ENCODE peak calls at places on chromosomes 1 and 21, in five cellular contexts. D, G, O, R and U are unnamed samples.

GRCh38 chr1:233245191-233245765 is 50.2 kb downstream of the PCNX2 start:
- DNase-seq in D (peak), O (no peak), G (no peak), R (no peak), U (no peak)

GRCh38 chr1:41331546-41331917 is 29.7 kb upstream of the FOXO6 start:
- DNase-seq in D (no peak), R (no peak), G (no peak), O (no peak), U (no peak)

GRCh38 chr1:202590119-202590518 is 120.1 kb downstream of the SYT2 start:
- DNase-seq in O (no peak), D (no peak), G (no peak), R (no peak), U (no peak)

GRCh38 chr1:62321438-62321837 is 2.2 kb upstream of the KANK4 start:
- DNase-seq in R (no peak), G (no peak), D (no peak), O (no peak), U (no peak)

GRCh38 chr1:244305776-244306341 is 145.8 kb downstream of the ADSS2 start:
- DNase-seq in G (no peak), D (no peak), O (no peak), R (no peak), U (no peak)

GRCh38 chr21:42124826-42125570 is 53.9 kb downstream of the UMODL1 start:
- DNase-seq in G (no peak), O (no peak), R (no peak), D (no peak), U (no peak)

GRCh38 chr1:198520524-198521254 is 19.8 kb downstream of the ATP6V1G3 start:
- DNase-seq in G (peak), R (no peak), D (no peak), O (no peak), U (no peak)

GRCh38 chr1:240314845-240315746 is 223.4 kb downstream of the FMN2 start:
- DNase-seq in R (no peak), D (no peak), O (no peak), G (no peak), U (no peak)

GRCh38 chr21:34734696-34735095 is 65.9 kb downstream of the CLIC6 start:
- DNase-seq in G (no peak), D (no peak), O (no peak), R (no peak), U (no peak)

GRCh38 chr1:91278754-91279153 is 125.9 kb downstream of the HFM1 start:
- DNase-seq in D (peak), G (no peak), R (no peak), O (no peak), U (no peak)

GRCh38 chr1:32220746-32221580 is 1.2 kb downstream of the TMEM234 start:
- DNase-seq in O (no peak), G (no peak), D (no peak), R (no peak), U (no peak)